ENCODE peak calls at places on chromosomes 6 and 20, in ten cellular contexts. B is cardiac fibroblast; T is naive thymus-derived CD4-positive, alpha-beta T cell; X is T1000; S is activated naive CD8-positive, alpha-beta T cell treated with anti-CD3 and anti-CD28 coated beads, Interleukin-2, amount 50 U/mL, for 24 hours; K is NCI-H1105 treated with DMSO at 0.1 percent for 48 hours; P is NCI-H69; U is iPS-NIHi11; R is stimulated activated CD8-positive, alpha-beta memory T cell treated with anti-CD3 and anti-CD28 coated beads, Interleukin-15, amount 100 ng/mL, for 24 hours; I is tibial artery. E is an unnamed sample.

GRCh38 chr6:156590482-156590881 is 186.7 kb upstream of the ARID1B start:
- DNase-seq in B (no peak), T (no peak), X (no peak), S (no peak), K (no peak), P (no peak), U (no peak), R (no peak), I (no peak), E (no peak)

GRCh38 chr6:117597755-117598154 is 4.6 kb downstream of the GOPC start:
- DNase-seq in B (no peak), T (no peak), X (no peak), S (no peak), K (no peak), P (no peak), U (no peak), R (no peak), I (no peak), E (no peak)

GRCh38 chr20:61923371-61924166 is 142.1 kb downstream of the TAF4 start:
- DNase-seq in B (peak), T (no peak), X (no peak), S (no peak), K (no peak), P (no peak), U (no peak), R (no peak), I (no peak), E (no peak)

GRCh38 chr6:45187841-45188240 is 140.3 kb upstream of the RUNX2 start:
- DNase-seq in B (peak), T (no peak), X (no peak), S (peak), K (no peak), P (no peak), U (no peak), R (no peak), I (no peak), E (no peak)

GRCh38 chr6:78611886-78612480 is 255.4 kb upstream of the IRAK1BP1 start:
- DNase-seq in B (peak), T (no peak), X (no peak), S (no peak), K (peak), P (peak), U (peak), R (no peak), I (no peak), E (no peak)

GRCh38 chr20:1941226-1941625 is 46.0 kb downstream of the SIRPA start:
- DNase-seq in B (peak), T (no peak), X (no peak), S (no peak), K (no peak), P (no peak), U (no peak), R (no peak), I (no peak), E (no peak)

GRCh38 chr6:14074723-14075503 is 42.7 kb upstream of the CD83 start:
- DNase-seq in B (peak), T (peak), X (no peak), S (no peak), K (no peak), P (peak), U (no peak), R (no peak), I (no peak), E (peak)

GRCh38 chr6:134482585-134483346 is 164.9 kb upstream of the SGK1 start:
- DNase-seq in B (peak), T (no peak), X (no peak), S (no peak), K (no peak), P (no peak), U (no peak), R (no peak), I (peak), E (peak)

GRCh38 chr20:25695532-25696383 is 895 bp downstream of the ZNF337 start:
- DNase-seq in B (peak), T (no peak), X (no peak), S (peak), K (no peak), P (peak), U (no peak), R (no peak), I (no peak), E (peak)

GRCh38 chr6:140052757-140053729 is 678.6 kb upstream of the CITED2 start:
- DNase-seq in B (peak), T (no peak), X (no peak), S (no peak), K (no peak), P (peak), U (peak), R (no peak), I (no peak), E (peak)

GRCh38 chr20:4666001-4666470 is 55.7 kb upstream of the PRND start:
- DNase-seq in B (peak), T (no peak), X (peak), S (peak), K (no peak), P (no peak), U (no peak), R (no peak), I (no peak), E (no peak)

GRCh38 chr20:63625771-63626423 is 1.0 kb downstream of the GMEB2 start:
- DNase-seq in B (peak), T (no peak), X (no peak), S (peak), K (no peak), P (no peak), U (no peak), R (no peak), I (no peak), E (peak)

GRCh38 chr6:41080623-41081022 is 7.8 kb downstream of the NFYA start:
- DNase-seq in B (no peak), T (peak), X (no peak), S (no peak), K (no peak), P (no peak), U (no peak), R (no peak), I (no peak), E (no peak)

GRCh38 chr6:85396159-85396808 is 53.6 kb upstream of the NT5E start:
- DNase-seq in B (no peak), T (no peak), X (no peak), S (no peak), K (no peak), P (peak), U (no peak), R (no peak), I (no peak), E (no peak)

GRCh38 chr6:98639236-98639635 is 195.1 kb upstream of the POU3F2 start:
- DNase-seq in B (no peak), T (no peak), X (no peak), S (no peak), K (no peak), P (no peak), U (no peak), R (no peak), I (no peak), E (no peak)

GRCh38 chr6:170087946-170088348 is 202.9 kb downstream of the DLL1 start:
- DNase-seq in B (no peak), T (peak), X (no peak), S (peak), K (no peak), P (no peak), U (no peak), R (peak), I (peak), E (peak)

GRCh38 chr6:158376650-158377081 is 64.4 kb downstream of the TULP4 start:
- DNase-seq in B (no peak), T (no peak), X (no peak), S (no peak), K (no peak), P (peak), U (no peak), R (no peak), I (no peak), E (no peak)

GRCh38 chr20:38673731-38674177 is 50.5 kb upstream of the SLC32A1 start:
- DNase-seq in B (peak), T (no peak), X (no peak), S (peak), K (no peak), P (peak), U (peak), R (no peak), I (no peak), E (peak)

GRCh38 chr6:104095661-104096416 is 763.9 kb downstream of the HACE1 start:
- DNase-seq in B (no peak), T (no peak), X (no peak), S (no peak), K (peak), P (peak), U (no peak), R (no peak), I (no peak), E (peak)

GRCh38 chr6:39301606-39302005 is 12.6 kb downstream of the KCNK17 start:
- DNase-seq in B (no peak), T (no peak), X (no peak), S (no peak), K (no peak), P (no peak), U (peak), R (no peak), I (no peak), E (peak)

GRCh38 chr6:152378154-152378553 is 259.0 kb downstream of the SYNE1 start:
- DNase-seq in B (peak), T (no peak), X (no peak), S (no peak), K (no peak), P (no peak), U (no peak), R (no peak), I (no peak), E (no peak)

GRCh38 chr6:145490068-145490467 is 245.3 kb downstream of the EPM2A start:
- DNase-seq in B (no peak), T (no peak), X (no peak), S (no peak), K (no peak), P (peak), U (no peak), R (no peak), I (no peak), E (peak)

GRCh38 chr20:25418779-25419178 is 11.3 kb downstream of the GINS1 start:
- DNase-seq in B (peak), T (no peak), X (no peak), S (no peak), K (no peak), P (no peak), U (no peak), R (no peak), I (no peak), E (no peak)

GRCh38 chr20:41095110-41095969 is 42.0 kb upstream of the PLCG1 start:
- DNase-seq in B (peak), T (peak), X (peak), S (peak), K (peak), P (peak), U (peak), R (peak), I (peak), E (peak)

GRCh38 chr20:10861619-10862018 is 187.8 kb upstream of the JAG1 start:
- DNase-seq in B (no peak), T (no peak), X (no peak), S (no peak), K (peak), P (peak), U (no peak), R (no peak), I (no peak), E (no peak)